ENCODE peak calls at places on chromosomes 7 and 10, in four cellular contexts. H is A549, Q is adrenal gland, L is dorsolateral prefrontal cortex. E is an unnamed sample.

GRCh38 chr10:71736570-71737355 is 17.2 kb upstream of the C10orf105 start:
- DNase-seq in Q (no peak), L (no peak), H (no peak), E (no peak)

GRCh38 chr10:5584895-5585516 is 60.2 kb downstream of the CALML3 start:
- DNase-seq in L (no peak), H (peak), Q (no peak), E (no peak)

GRCh38 chr7:48144291-48144768 is 26.9 kb upstream of the ABCA13 start:
- DNase-seq in Q (no peak), L (no peak), H (peak), E (no peak)

GRCh38 chr10:44801383-44802327 is 109.5 kb upstream of the TMEM72 start:
- DNase-seq in H (peak), Q (peak), L (no peak), E (peak)

GRCh38 chr10:129951841-129952240 is 12.2 kb downstream of the EBF3 start:
- DNase-seq in Q (no peak), L (no peak), H (no peak), E (no peak)

GRCh38 chr7:21169667-21170605 is 257.9 kb upstream of the SP4 start:
- DNase-seq in L (no peak), Q (no peak), H (no peak), E (no peak)

GRCh38 chr7:55576753-55577152 is 4.5 kb upstream of the VOPP1 start:
- DNase-seq in Q (no peak), H (no peak), L (no peak), E (no peak)

GRCh38 chr7:79590571-79591274 is 137.3 kb upstream of the MAGI2 start:
- DNase-seq in H (no peak), L (no peak), Q (no peak), E (no peak)

GRCh38 chr10:21649441-21649872 is 115.4 kb downstream of the MLLT10 start:
- DNase-seq in Q (no peak), H (no peak), L (no peak), E (no peak)

GRCh38 chr10:22713853-22714523 is 390 bp downstream of the PIP4K2A start:
- DNase-seq in L (no peak), Q (no peak), H (no peak), E (no peak)

GRCh38 chr10:122688293-122688989 is 11.2 kb downstream of the C10orf120 start:
- DNase-seq in L (no peak), H (peak), Q (peak), E (no peak)

GRCh38 chr10:109906346-109906745 is 17.0 kb downstream of the XPNPEP1 start:
- DNase-seq in L (no peak), Q (peak), H (no peak), E (no peak)

GRCh38 chr10:56567580-56567979 is 206.5 kb upstream of the ZWINT start:
- DNase-seq in L (no peak), Q (no peak), H (no peak), E (no peak)

GRCh38 chr10:21406595-21407218 is 118.8 kb downstream of the SKIDA1 start:
- DNase-seq in H (no peak), Q (no peak), L (no peak), E (no peak)

GRCh38 chr7:964401-965231 is 10.1 kb upstream of the ADAP1 start:
- DNase-seq in L (no peak), Q (peak), H (peak), E (no peak)

GRCh38 chr7:31955021-31955420 is 115.2 kb downstream of the PDE1C start:
- DNase-seq in H (peak), L (no peak), Q (no peak), E (no peak)

GRCh38 chr7:131370523-131370968 is 42.9 kb downstream of the MKLN1 start:
- DNase-seq in Q (no peak), L (no peak), H (no peak), E (no peak)

GRCh38 chr10:122007415-122007814 is 18.5 kb downstream of the TACC2 start:
- DNase-seq in H (no peak), Q (no peak), L (no peak), E (no peak)

GRCh38 chr7:55157347-55158105 is 138.7 kb downstream of the EGFR start:
- DNase-seq in L (no peak), H (no peak), Q (no peak), E (no peak)

GRCh38 chr7:155763721-155764431 is 48.4 kb downstream of the SHH start:
- DNase-seq in L (no peak), Q (peak), H (no peak), E (no peak)

GRCh38 chr10:86363184-86363832 is 3.3 kb downstream of the GRID1 start:
- DNase-seq in L (peak), Q (peak), H (peak), E (no peak)

GRCh38 chr10:131745591-131745990 is 155.2 kb upstream of the PPP2R2D start:
- DNase-seq in Q (no peak), L (no peak), H (no peak), E (no peak)

GRCh38 chr7:77404635-77405034 is 11.5 kb downstream of the GSAP start:
- DNase-seq in H (no peak), Q (no peak), L (no peak), E (no peak)

GRCh38 chr10:63780075-63780474 is 258.9 kb downstream of the REEP3 start:
- DNase-seq in H (no peak), L (no peak), Q (no peak), E (no peak)

GRCh38 chr7:98733036-98733435 is 116.0 kb downstream of the NPTX2 start:
- DNase-seq in H (peak), Q (peak), L (no peak), E (no peak)

GRCh38 chr10:33900591-33900990 is 566.1 kb upstream of the NRP1 start:
- DNase-seq in L (no peak), Q (no peak), H (no peak), E (peak)

GRCh38 chr7:118946283-118946682 is 721.8 kb downstream of the ANKRD7 start:
- DNase-seq in L (no peak), Q (no peak), H (no peak), E (no peak)

GRCh38 chr10:88106348-88106747 is 242.9 kb downstream of the PTEN start:
- DNase-seq in Q (no peak), L (no peak), H (no peak), E (no peak)

GRCh38 chr7:45159296-45159695 is 1.7 kb downstream of the RAMP3 start:
- DNase-seq in H (no peak), L (no peak), Q (no peak), E (no peak)

DNA sequence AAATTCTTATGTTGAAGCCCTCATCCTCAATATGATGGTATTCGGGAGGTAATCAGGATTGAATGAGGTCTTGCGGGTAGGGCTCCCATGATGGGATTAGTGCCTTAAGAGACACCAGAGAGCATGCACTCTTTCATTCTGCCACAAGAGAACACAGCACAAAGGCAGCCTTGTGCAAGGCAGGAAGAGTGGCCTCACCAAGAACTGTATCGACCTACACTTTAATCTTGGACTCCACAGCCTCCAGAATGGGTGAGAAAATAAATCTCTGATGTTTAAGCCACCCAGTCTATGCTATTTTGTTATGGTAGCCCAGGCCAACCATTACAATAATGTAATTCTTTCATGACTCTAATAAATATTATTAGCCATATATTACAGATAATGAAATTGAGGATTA is 8.4 kb downstream of the SEM1 start:
- DNase-seq in H (no peak), L (no peak), Q (no peak), E (no peak)
- TF ChIP-seq CTCF in H (no peak), L (no peak), Q (no peak), E (no peak)

GRCh38 chr7:70698219-70698832 is 433.6 kb upstream of the GALNT17 start:
- DNase-seq in H (peak), Q (peak), L (no peak), E (peak)
- TF ChIP-seq CTCF in H (peak), Q (peak), L (peak), E (peak)

DNA sequence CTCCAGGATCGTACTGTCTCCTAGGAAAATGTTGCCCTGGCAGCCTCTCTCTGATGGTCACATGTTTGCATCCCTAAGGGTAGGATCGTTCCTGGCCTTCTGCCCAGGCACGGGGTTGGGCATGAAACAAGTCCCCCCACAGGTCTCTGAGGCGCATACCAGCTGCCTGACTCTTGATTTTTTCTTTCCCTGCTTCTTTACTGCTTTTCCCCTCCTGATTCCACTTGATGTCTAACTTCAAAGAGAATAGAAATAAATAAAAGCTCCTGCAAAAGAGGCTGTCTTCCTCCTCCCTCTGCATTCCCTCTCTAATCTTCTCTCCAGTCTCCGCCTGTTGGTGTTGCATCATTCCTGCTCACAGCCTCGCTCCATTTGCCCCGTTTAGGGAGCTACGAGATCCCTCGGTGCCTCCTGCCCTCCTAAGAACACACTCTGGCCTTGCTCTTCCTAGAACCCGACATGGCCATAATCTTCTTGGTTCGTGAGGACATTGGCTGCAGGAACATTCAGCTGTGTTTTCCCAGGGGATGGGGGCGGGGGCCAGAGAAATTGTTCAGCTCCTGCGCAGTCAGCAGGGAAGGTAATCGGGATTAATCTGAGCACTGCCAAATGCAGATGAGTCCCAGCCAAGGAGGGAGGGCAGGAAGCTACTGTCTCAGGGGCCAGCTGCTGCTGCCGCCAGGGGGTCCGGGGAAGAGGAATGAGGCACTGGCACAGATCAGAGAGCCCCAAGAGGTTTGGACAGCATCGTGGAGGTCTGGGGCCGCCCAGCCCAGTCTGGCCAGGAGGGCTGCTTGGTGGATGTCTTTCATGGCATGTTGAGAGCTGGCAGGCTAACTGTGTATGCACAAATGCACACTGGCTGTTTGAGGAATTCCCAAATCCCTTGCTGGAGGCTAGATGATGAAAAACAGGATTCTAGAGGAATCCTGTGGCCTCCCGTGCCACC is 26.1 kb downstream of the LEP start:
- DNase-seq in Q (peak), H (no peak), L (peak), E (peak)
- TF ChIP-seq CTCF in Q (no peak), H (no peak), L (no peak), E (peak)

DNA sequence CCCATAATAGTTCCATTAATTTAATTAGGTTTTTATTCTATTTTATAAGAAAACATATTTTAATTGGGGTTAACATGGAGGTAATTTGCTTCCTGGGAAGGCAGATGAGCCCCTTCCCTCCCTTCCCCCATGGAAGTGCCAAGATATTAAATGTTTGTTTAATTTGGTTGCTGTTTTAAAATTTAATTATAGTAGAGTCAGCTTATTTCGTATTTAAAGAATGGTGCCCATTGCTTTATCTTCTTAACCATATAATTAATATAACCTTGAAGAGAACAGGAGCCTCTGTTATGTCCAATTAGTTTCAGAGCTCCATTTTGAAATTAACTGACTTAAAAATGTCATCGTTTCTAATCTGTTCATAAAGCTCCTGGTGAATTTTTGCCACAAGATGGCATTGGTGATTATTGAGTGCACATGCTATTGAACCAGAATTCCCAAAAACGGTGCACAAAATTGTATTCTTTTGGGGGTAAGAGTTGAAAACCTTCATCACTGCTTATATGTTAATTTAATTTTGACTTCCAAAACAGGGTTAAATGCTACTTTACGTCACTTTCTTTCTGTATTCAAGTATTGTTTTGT is 26.0 kb downstream of the KLHDC10 start:
- DNase-seq in H (no peak), L (no peak), Q (no peak), E (no peak)
- TF ChIP-seq CTCF in H (peak), L (peak), Q (no peak), E (peak)

DNA sequence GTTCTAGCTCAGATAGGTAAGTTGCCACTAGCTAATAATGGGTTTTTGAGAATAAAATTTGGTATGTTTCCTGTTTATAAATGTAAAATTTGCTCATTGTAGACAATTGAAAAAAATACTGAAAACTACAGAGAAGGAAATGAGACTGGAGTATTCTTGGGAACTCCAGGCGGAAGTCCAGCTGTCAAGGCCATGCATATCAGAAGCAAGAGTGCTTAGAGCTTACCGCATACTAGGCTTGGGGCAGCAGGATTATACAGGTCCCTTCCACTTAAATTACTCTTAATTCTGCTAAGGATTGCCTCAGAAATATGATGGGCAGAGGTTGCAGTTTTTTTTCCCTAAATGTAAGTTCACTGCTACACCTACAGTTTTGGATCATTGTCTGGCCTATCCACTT is 26.6 kb downstream of the UMAD1 start:
- DNase-seq in Q (peak), L (no peak), H (no peak), E (no peak)
- TF ChIP-seq CTCF in Q (no peak), L (no peak), H (no peak), E (no peak)

GRCh38 chr7:4973728-4974198 is 14.8 kb upstream of the MMD2 start:
- DNase-seq in Q (peak), H (peak), L (peak), E (peak)
- TF ChIP-seq CTCF in Q (peak), H (peak), L (peak), E (peak)

GRCh38 chr7:80949449-80949848 is 30.6 kb upstream of the SEMA3C start:
- DNase-seq in H (no peak), Q (no peak), L (no peak), E (no peak)

GRCh38 chr7:80957226-80957625 is 38.4 kb upstream of the SEMA3C start:
- DNase-seq in H (no peak), L (no peak), Q (no peak), E (no peak)

GRCh38 chr7:80950550-80950967 is 31.7 kb upstream of the SEMA3C start:
- DNase-seq in L (no peak), H (no peak), Q (no peak), E (no peak)

GRCh38 chr7:80954181-80954580 is 35.3 kb upstream of the SEMA3C start:
- DNase-seq in Q (no peak), H (no peak), L (no peak), E (no peak)
- TF ChIP-seq CTCF in Q (no peak), H (no peak), L (no peak), E (no peak)